ENCODE peak calls at places on chromosomes 5 and 9, in four cellular contexts. V, D, N and W are unnamed samples.

GRCh38 chr5:179621551-179621971 is 1.9 kb downstream of the HNRNPH1 start:
- DNase-seq in V (no peak), D (no peak), N (no peak), W (no peak)

GRCh38 chr5:116650544-116650943 is 75.9 kb upstream of the SEMA6A start:
- DNase-seq in V (no peak), D (no peak), N (no peak), W (no peak)

GRCh38 chr5:143066556-143067281 is 296.5 kb downstream of the ARHGAP26 start:
- DNase-seq in V (no peak), D (no peak), N (peak; percentile 79), W (no peak)

GRCh38 chr5:113204525-113205161 is 228.0 kb downstream of the DCP2 start:
- DNase-seq in V (peak; percentile 45), D (no peak), N (no peak), W (no peak)

GRCh38 chr9:133892193-133892920 is 99.8 kb downstream of the VAV2 start:
- DNase-seq in V (peak; percentile 99), D (no peak), N (no peak), W (peak; percentile 42)

GRCh38 chr9:124873664-124874063 is 11.7 kb downstream of the ARPC5L start:
- DNase-seq in V (no peak), D (no peak), N (no peak), W (no peak)

GRCh38 chr5:54541823-54542783 is 24.5 kb downstream of the SNX18 start:
- DNase-seq in V (no peak), D (no peak), N (no peak), W (no peak)

GRCh38 chr5:148104226-148104625 is 40.4 kb downstream of the SPINK5 start:
- DNase-seq in V (no peak), D (no peak), N (no peak), W (no peak)

GRCh38 chr9:35759795-35760194 is 5.7 kb upstream of the MSMP start:
- DNase-seq in V (no peak), D (no peak), N (no peak), W (no peak)

GRCh38 chr5:30051976-30052375 is 1141.5 kb upstream of the CDH6 start:
- DNase-seq in V (no peak), D (no peak), N (no peak), W (no peak)

GRCh38 chr5:83038924-83039323 is 38.3 kb downstream of the TMEM167A start:
- DNase-seq in V (no peak), D (no peak), N (no peak), W (no peak)

GRCh38 chr9:124487491-124488182 is 19.6 kb downstream of the NR5A1 start:
- DNase-seq in V (no peak), D (peak; percentile 43), N (no peak), W (no peak)

GRCh38 chr5:41517909-41518308 is 7.5 kb upstream of the PLCXD3 start:
- DNase-seq in V (no peak), D (no peak), N (no peak), W (no peak)

GRCh38 chr5:17763301-17763700 is 129.0 kb downstream of the TAF11L14 start:
- DNase-seq in V (no peak), D (no peak), N (no peak), W (no peak)

GRCh38 chr5:143514915-143515314 is 111.4 kb upstream of the NR3C1 start:
- DNase-seq in V (no peak), D (no peak), N (no peak), W (no peak)

GRCh38 chr9:86809968-86810367 is 137.3 kb downstream of the GAS1 start:
- DNase-seq in V (no peak), D (no peak), N (no peak), W (no peak)

GRCh38 chr9:137314561-137315560 is 12.8 kb upstream of the NRARP start:
- DNase-seq in V (no peak), D (no peak), N (no peak), W (no peak)

GRCh38 chr9:98328770-98329169 is 73.3 kb upstream of the TBC1D2 start:
- DNase-seq in V (no peak), D (no peak), N (no peak), W (no peak)

GRCh38 chr9:72362680-72363139 is 2.3 kb downstream of the ZFAND5 start:
- DNase-seq in V (peak; percentile 75), D (peak; percentile 7), N (peak; percentile 41), W (no peak)
- TF ChIP-seq BRCA1 in V (no peak), D (no peak), N (no peak), W (no peak)

GRCh38 chr9:106419737-106420136 is 443.2 kb upstream of the ZNF462 start:
- DNase-seq in V (no peak), D (no peak), N (no peak), W (no peak)
- TF ChIP-seq BRCA1 in V (no peak), D (no peak), N (no peak), W (no peak)

GRCh38 chr5:118796081-118796480 is 192.3 kb downstream of the DTWD2 start:
- DNase-seq in V (no peak), D (no peak), N (no peak), W (peak; percentile 19)
- TF ChIP-seq BRCA1 in V (no peak), D (no peak), N (no peak), W (no peak)

GRCh38 chr5:53418409-53418808 is 62.0 kb upstream of the FST start:
- DNase-seq in V (no peak), D (no peak), N (no peak), W (no peak)
- TF ChIP-seq BRCA1 in V (no peak), D (no peak), N (no peak), W (no peak)

DNA sequence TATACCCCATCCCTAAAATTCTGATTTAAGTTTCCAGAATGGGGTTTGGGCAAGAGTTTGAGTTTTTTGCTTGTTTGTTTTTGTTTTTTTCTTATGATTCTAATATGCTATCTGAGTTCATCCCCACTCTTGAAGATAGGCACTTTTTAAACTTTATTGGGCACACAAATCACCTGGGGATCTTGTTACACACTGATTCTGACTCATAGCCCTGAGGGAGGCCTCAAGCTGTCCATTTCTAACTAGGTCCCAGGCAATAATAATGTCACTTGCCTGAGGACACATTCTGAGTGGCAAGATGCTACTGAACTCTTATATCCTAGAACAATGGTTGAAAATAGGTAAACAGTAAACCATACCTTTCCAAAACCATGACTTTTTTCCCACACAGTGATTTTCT is 22.8 kb upstream of the ABLIM3 start:
- DNase-seq in V (no peak), D (no peak), N (no peak), W (no peak)
- TF ChIP-seq BRCA1 in V (no peak), D (no peak), N (no peak), W (no peak)

DNA sequence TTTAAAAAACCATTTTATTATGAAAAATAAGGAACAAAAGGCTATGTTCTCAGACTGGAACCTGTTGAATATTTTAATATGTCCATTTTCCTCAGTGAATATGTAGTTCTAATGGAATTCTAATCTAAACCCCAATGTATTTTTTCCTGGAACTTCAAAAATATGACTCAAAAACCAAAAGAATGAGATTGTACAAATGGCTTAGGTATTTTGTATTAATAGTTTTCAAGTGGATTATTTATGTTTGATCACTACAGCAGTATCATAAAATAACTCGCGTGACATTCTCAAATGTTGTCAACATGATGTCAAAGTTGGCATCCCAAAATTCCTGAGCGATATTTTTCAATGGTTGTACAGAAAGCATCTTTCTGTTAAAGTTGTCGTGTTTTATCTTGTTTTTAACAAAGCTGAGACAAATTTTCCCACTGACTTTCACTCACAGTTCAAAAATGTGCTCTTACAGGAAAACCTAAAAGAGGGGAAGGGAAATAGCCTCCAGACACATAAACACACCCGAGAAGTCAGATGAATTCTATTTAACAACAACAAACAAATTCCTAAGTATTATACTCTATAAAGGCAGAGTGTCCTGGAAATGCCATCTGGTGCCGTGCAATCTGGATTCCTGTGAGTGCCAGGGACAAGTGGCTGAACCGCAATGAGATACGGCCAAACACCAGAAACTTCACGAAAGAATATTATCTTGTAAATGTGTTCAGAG is 68.1 kb upstream of the TAS2R1 start:
- DNase-seq in V (no peak), D (no peak), N (no peak), W (no peak)
- TF ChIP-seq BRCA1 in V (no peak), D (no peak), N (no peak), W (no peak)

DNA sequence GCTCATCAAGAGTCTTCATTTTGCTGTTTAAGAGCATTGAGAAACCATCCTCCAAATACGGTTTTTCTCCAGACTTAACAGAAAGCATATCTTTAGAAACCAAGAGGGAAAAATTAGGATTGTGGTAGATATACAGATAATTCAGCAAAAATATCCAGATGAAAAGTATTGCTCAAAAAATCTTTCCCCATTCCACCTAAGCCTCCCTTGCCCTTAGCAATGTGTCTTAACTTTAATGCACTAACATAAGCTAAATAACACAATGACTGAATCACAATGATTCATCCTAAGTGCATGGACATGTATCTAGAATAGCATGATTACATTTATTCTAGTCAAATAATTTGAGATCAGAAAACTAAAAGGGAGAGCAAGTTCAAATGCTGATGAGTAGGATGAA is 130.3 kb upstream of the TARS1 start:
- DNase-seq in V (no peak), D (no peak), N (no peak), W (no peak)
- TF ChIP-seq BRCA1 in V (no peak), D (no peak), N (no peak), W (no peak)

DNA sequence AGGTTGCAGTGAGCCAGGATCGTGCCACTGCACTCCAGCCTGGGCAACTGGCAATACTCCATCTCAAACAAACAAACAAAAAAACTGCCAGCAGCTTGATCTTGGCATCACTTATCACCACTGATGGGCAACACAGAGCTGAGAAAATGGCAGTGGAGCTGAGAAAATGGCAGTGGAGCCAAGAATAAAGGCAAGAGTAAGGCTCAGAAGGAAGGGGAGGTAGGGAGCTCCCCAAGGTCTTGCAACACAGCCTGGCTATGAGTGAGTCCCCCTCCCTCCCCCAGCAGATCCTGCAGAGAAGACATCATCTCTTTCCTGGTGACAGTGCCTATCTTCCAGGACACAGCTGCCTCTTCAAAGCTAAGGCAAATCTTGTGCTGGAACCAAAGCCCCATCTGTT is 70.2 kb downstream of the UGCG start:
- DNase-seq in V (no peak), D (no peak), N (no peak), W (no peak)
- TF ChIP-seq BRCA1 in V (no peak), D (no peak), N (no peak), W (no peak)

GRCh38 chr5:99646011-99646647 is 717.3 kb upstream of the CHD1 start:
- DNase-seq in V (no peak), D (no peak), N (no peak), W (no peak)
- TF ChIP-seq BRCA1 in V (no peak), D (no peak), N (no peak), W (no peak)

GRCh38 chr9:128098936-128099931 is 28.3 kb downstream of the PTGES2 start:
- DNase-seq in V (no peak), D (peak; percentile 38), N (no peak), W (no peak)
- TF ChIP-seq BRCA1 in V (no peak), D (no peak), N (no peak), W (no peak)